ENCODE peak calls at places on chromosomes 4 and X, in eight cellular contexts. G is transverse colon, U is breast epithelium, Z is prostate gland, W is stomach, N is GM12878, S is endothelial cell of umbilical vein, X is HCT116. O is an unnamed sample.

GRCh38 chr4:148434075-148434773 is 8.0 kb downstream of the NR3C2 start:
- DNase-seq in G (no peak), U (no peak), Z (no peak), W (no peak), N (no peak), S (peak), X (no peak), O (no peak)

GRCh38 chrX:41238543-41238942 is 95.4 kb upstream of the DDX3X start:
- DNase-seq in G (no peak), U (no peak), Z (no peak), W (no peak), N (no peak), S (peak), X (no peak), O (no peak)

GRCh38 chr4:186193851-186194250 is 2.5 kb downstream of the CYP4V2 start:
- DNase-seq in G (no peak), U (no peak), Z (no peak), W (no peak), N (no peak), S (no peak), X (no peak), O (no peak)

GRCh38 chr4:36053931-36054330 is 190.4 kb downstream of the ARAP2 start:
- DNase-seq in G (no peak), U (no peak), Z (no peak), W (no peak), N (no peak), S (no peak), X (no peak), O (no peak)

GRCh38 chrX:24372021-24372763 is 11.8 kb downstream of the SUPT20HL1 start:
- DNase-seq in G (no peak), U (no peak), Z (no peak), W (no peak), N (no peak), S (no peak), X (no peak), O (no peak)

GRCh38 chr4:48742412-48742811 is 37.7 kb downstream of the FRYL start:
- DNase-seq in G (no peak), U (no peak), Z (no peak), W (no peak), N (no peak), S (peak), X (no peak), O (no peak)

GRCh38 chrX:150012647-150013046 is 74.4 kb upstream of the EOLA2 start:
- DNase-seq in G (no peak), U (no peak), Z (no peak), W (no peak), N (no peak), S (no peak), X (no peak), O (no peak)

GRCh38 chr4:11418610-11419009 is 10.1 kb downstream of the HS3ST1 start:
- DNase-seq in G (no peak), U (no peak), Z (no peak), W (no peak), N (no peak), S (peak), X (no peak), O (no peak)

GRCh38 chr4:7134737-7135388 is 57.5 kb upstream of the SORCS2 start:
- DNase-seq in G (peak), U (no peak), Z (no peak), W (peak), N (no peak), S (no peak), X (no peak), O (no peak)
- TF ChIP-seq POLR2AphosphoS5 in G (no peak), U (no peak), Z (no peak), W (no peak), N (no peak), S (no peak), X (no peak), O (no peak)

DNA sequence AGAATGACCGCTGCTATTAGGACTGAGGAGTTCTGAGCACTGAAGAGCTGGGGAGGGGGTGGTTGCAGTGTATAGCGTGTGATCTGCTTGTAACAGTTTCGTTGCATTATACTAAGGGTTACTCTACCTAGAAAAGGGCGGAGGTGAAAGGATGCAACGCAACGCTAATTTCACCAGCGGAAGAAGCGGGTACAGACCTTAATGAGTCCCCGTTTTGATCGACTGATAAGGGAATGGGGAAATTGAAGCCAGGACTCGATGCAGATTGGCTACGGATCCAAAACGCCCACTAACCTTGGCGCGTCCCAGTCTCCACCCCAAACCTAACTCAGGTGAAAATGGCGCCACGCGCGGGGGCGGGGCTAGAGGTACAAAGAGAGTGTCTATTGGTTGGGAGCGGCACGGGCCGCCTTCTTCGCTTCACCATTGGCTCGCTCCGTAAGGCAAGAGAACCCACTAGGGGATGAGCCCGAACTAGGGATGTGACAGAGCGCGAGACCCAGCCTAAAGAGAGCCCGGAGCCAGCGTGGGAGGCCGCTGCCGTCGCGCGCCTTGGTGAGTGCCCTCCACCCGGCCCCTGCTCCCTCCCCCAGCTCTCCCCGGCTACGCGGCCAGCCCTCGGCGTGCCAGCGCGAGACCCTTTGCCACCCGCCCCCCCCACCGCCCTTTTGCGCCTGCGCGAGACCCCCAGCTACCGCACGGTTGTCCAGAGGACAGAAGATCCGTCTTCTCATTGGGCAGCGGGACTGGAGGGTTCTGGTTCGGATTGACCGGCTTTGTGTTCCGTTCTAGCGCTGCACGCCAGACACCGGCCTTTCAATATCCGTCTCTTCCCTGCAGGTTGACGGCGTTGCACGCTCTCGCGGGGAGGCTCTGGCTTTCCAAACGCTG is at the start of gene EBP:
- DNase-seq in G (peak), U (peak), Z (peak), W (peak), N (peak), S (peak), X (peak), O (peak)
- TF ChIP-seq POLR2A in G (peak), U (peak), Z (peak), W (no peak), N (peak), S (peak), X (no peak), O (peak)

DNA sequence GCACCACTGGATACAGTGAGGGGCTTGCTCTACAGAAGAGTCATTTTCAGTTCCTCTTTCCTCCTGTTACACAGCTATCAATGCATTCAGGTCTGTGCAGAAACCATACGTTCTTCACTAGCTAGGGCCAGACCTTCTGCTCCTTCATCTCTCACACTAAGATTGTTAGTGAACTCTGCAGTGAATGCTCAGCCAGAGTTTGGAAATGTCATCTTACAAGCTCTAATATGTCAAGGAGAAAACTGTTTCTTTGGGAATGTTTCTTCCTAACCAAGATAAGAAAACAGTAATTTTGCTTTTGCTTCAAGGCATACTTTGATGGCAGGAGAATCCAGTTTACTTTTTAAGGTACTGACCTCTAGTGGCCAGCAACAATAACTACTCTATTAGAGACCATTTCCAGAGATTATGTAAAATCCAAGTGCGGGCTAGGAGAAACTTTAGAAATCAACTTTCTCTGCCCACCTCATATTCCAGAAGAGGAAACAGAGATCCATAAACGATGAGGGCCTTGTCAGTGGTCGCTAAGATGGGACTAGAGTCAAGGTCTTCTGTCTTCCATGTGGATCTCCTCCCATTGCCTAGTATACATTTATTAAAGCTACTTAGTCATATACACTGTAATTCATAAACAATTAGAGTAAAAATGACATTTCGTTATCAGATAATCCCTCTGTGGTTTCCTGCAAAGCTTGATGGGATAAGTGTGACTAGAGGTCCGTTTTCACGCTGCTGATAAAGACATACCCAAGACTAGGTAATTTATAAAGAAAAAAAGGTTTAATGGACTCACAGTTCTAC is 12.1 kb upstream of the CC2D2A start:
- DNase-seq in G (no peak), U (no peak), Z (no peak), W (no peak), N (peak), S (peak), X (no peak), O (no peak)
- TF ChIP-seq POLR2AphosphoS5 in G (no peak), U (no peak), Z (peak), W (no peak), N (no peak), S (no peak), X (no peak), O (no peak)

GRCh38 chr4:1612278-1613098 is 71.6 kb downstream of the FAM53A start:
- DNase-seq in G (no peak), U (no peak), Z (no peak), W (no peak), N (no peak), S (no peak), X (no peak), O (peak)

GRCh38 chr4:1613099-1613495 is 71.0 kb downstream of the FAM53A start:
- DNase-seq in G (no peak), U (no peak), Z (no peak), W (no peak), N (no peak), S (no peak), X (no peak), O (no peak)

GRCh38 chr4:1610791-1611500 is 73.2 kb downstream of the FAM53A start:
- DNase-seq in G (no peak), U (no peak), Z (no peak), W (no peak), N (no peak), S (no peak), X (no peak), O (peak)

GRCh38 chr4:1609901-1610790 is 74.0 kb downstream of the FAM53A start:
- DNase-seq in G (no peak), U (no peak), Z (no peak), W (no peak), N (no peak), S (no peak), X (no peak), O (peak)

GRCh38 chr4:1611501-1611870 is 72.6 kb downstream of the FAM53A start:
- DNase-seq in G (no peak), U (no peak), Z (no peak), W (no peak), N (no peak), S (no peak), X (no peak), O (peak)
- TF ChIP-seq POLR2A in G (no peak), U (no peak), Z (no peak), W (no peak), N (no peak), S (no peak), X (no peak), O (no peak)

GRCh38 chr4:6269651-6270511 is at the start of gene WFS1:
- DNase-seq in G (peak), U (peak), Z (peak), W (peak), N (peak), S (peak), X (peak), O (peak)
- TF ChIP-seq POLR2AphosphoS5 in G (peak), U (no peak), Z (peak), W (peak), N (no peak), S (peak), X (peak), O (peak)

GRCh38 chr4:70705856-70706461 is 15.8 kb upstream of the RUFY3 start:
- DNase-seq in G (no peak), U (no peak), Z (no peak), W (no peak), N (no peak), S (peak), X (no peak), O (no peak)

GRCh38 chr4:70706516-70706915 is 15.2 kb upstream of the RUFY3 start:
- DNase-seq in G (no peak), U (no peak), Z (no peak), W (no peak), N (no peak), S (peak), X (no peak), O (no peak)

GRCh38 chr4:70705146-70705855 is 16.5 kb upstream of the RUFY3 start:
- DNase-seq in G (peak), U (peak), Z (peak), W (peak), N (no peak), S (peak), X (no peak), O (peak)

GRCh38 chr4:70703695-70704332 is 15.5 kb downstream of the UTP3 start:
- DNase-seq in G (peak), U (no peak), Z (peak), W (no peak), N (no peak), S (peak), X (no peak), O (no peak)

GRCh38 chr4:70704333-70705145 is 16.2 kb downstream of the UTP3 start:
- DNase-seq in G (peak), U (peak), Z (peak), W (peak), N (no peak), S (peak), X (peak), O (peak)
- TF ChIP-seq POLR2A in G (peak), U (no peak), Z (peak), W (no peak), N (peak), S (peak), X (no peak), O (no peak)

DNA sequence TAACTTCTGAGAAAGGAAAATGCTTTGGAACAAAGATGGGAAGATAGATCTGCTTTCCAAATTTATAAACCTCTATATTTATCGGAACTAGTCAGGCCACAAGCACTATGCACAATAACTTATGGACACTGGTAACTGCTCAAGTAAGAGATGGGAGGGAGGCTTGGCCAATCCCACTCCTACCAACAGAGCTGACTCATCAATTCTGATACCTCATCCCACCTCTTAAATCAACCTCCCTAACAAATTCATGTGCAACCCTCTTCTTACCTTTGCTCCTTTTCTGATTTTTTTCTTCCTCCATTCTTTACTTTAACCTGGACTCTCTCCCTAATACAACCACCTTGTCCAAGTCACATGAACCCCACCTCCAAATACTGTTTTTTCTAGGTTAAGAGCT is 289.9 kb upstream of the FAM241A start:
- DNase-seq in G (no peak), U (no peak), Z (no peak), W (no peak), N (no peak), S (no peak), X (no peak), O (no peak)
- TF ChIP-seq POLR2AphosphoS5 in G (no peak), U (no peak), Z (no peak), W (no peak), N (no peak), S (no peak), X (no peak), O (no peak)

GRCh38 chr4:153206534-153206933 is 2.3 kb downstream of the TRIM2 start:
- DNase-seq in G (no peak), U (no peak), Z (no peak), W (no peak), N (no peak), S (no peak), X (no peak), O (no peak)

GRCh38 chr4:153205028-153205648 is 895 bp downstream of the TRIM2 start:
- DNase-seq in G (peak), U (no peak), Z (peak), W (peak), N (peak), S (no peak), X (no peak), O (no peak)

GRCh38 chr4:153207027-153207426 is 2.8 kb downstream of the TRIM2 start:
- DNase-seq in G (no peak), U (no peak), Z (no peak), W (no peak), N (no peak), S (no peak), X (no peak), O (no peak)

GRCh38 chr4:153205757-153206156 is 1.5 kb downstream of the TRIM2 start:
- DNase-seq in G (peak), U (no peak), Z (no peak), W (peak), N (no peak), S (no peak), X (peak), O (no peak)

GRCh38 chr4:153204247-153205027 is at the start of gene TRIM2:
- DNase-seq in G (peak), U (no peak), Z (peak), W (peak), N (no peak), S (peak), X (peak), O (no peak)
- TF ChIP-seq POLR2A in G (peak), U (no peak), Z (peak), W (peak), N (no peak), S (no peak), X (peak), O (peak)

DNA sequence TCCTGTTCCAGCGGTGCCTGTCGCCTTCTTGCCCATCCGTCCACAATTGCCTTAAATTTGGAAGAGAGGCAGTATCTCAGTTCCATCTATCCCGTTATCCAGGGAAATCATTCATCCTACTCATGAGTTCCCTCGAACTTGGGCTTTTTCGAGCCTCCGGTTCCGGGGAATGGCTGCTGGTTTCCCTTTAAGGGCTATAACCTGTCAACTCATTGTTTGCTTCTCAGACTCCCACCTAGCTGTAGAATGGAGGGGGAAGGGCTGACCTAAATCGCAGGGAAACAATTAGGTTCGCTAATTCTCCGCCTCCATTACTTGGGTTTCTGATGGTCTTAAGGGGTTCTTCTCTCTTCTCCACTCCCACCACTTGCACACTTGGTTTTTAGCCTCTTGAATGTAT is 1.2 kb downstream of the UCHL1 start:
- DNase-seq in G (no peak), U (no peak), Z (no peak), W (no peak), N (no peak), S (peak), X (no peak), O (no peak)
- TF ChIP-seq POLR2AphosphoS5 in G (no peak), U (no peak), Z (no peak), W (no peak), N (no peak), S (no peak), X (no peak), O (no peak)

GRCh38 chr4:90127223-90127705 is at the start of gene CCSER1:
- DNase-seq in G (peak), U (peak), Z (peak), W (peak), N (no peak), S (peak), X (peak), O (peak)
- TF ChIP-seq POLR2A in G (peak), U (peak), Z (peak), W (peak), N (peak), S (peak), X (peak), O (peak)